ENCODE peak calls at places on chromosomes 6 and 20, in seven cellular contexts. L is Peyer's patch, E is fibroblast of villous mesenchyme, F is cardiac fibroblast, G is pancreas, W is nephron progenitor cell, B is breast epithelium. K is an unnamed sample.

GRCh38 chr6:106609699-106610098 is 19.6 kb downstream of the RTN4IP1 start:
- DNase-seq in F (no peak), G (no peak), L (no peak), B (no peak), W (no peak), E (no peak), K (no peak)

GRCh38 chr20:41716436-41716835 is 98.3 kb upstream of the CHD6 start:
- DNase-seq in L (no peak), W (no peak), G (no peak), B (no peak), E (no peak), F (no peak), K (no peak)

GRCh38 chr20:51028616-51029263 is 5.8 kb upstream of the KCNG1 start:
- DNase-seq in F (no peak), B (no peak), L (no peak), E (no peak), W (no peak), G (no peak), K (no peak)

GRCh38 chr6:18216411-18216810 is 47.9 kb downstream of the DEK start:
- DNase-seq in G (no peak), F (peak; percentile 23), L (no peak), E (peak; percentile 42), B (no peak), W (no peak), K (no peak)

GRCh38 chr20:434661-435419 is 26.7 kb downstream of the RBCK1 start:
- DNase-seq in L (no peak), F (no peak), W (no peak), E (no peak), G (no peak), B (no peak), K (no peak)

GRCh38 chr6:105482227-105482839 is 79.5 kb upstream of the PREP start:
- DNase-seq in B (no peak), E (peak; percentile 82), G (no peak), F (peak; percentile 78), L (no peak), W (no peak), K (peak; percentile 40)

GRCh38 chr20:43842126-43843020 is 72.3 kb upstream of the TOX2 start:
- DNase-seq in B (no peak), G (no peak), L (no peak), F (no peak), W (no peak), E (no peak), K (no peak)

GRCh38 chr6:164827537-164827936 is 481.9 kb downstream of the C6orf118 start:
- DNase-seq in B (no peak), W (no peak), G (no peak), E (no peak), F (no peak), L (no peak), K (no peak)

GRCh38 chr20:58550661-58551060 is 35.5 kb upstream of the APCDD1L start:
- DNase-seq in B (peak; percentile 51), E (peak; percentile 89), F (peak; percentile 52), G (no peak), W (no peak), L (no peak), K (no peak)

GRCh38 chr6:14540276-14540675 is 422.7 kb downstream of the CD83 start:
- DNase-seq in B (peak; percentile 73), F (peak; percentile 10), W (no peak), L (no peak), G (no peak), E (no peak), K (no peak)

GRCh38 chr20:63896136-63896890 is 1.4 kb downstream of the DNAJC5 start:
- DNase-seq in W (peak; percentile 26), F (peak; percentile 22), B (no peak), L (peak; percentile 77), G (peak; percentile 79), E (peak; percentile 46), K (no peak)

GRCh38 chr6:116536216-116536621 is 9.3 kb downstream of the TRAPPC3L start:
- DNase-seq in G (no peak), E (peak; percentile 73), L (no peak), B (no peak), F (peak; percentile 77), W (peak; percentile 15), K (no peak)

GRCh38 chr20:40692240-40693011 is 3.4 kb upstream of the MAFB start:
- DNase-seq in E (no peak), G (no peak), L (no peak), F (no peak), B (no peak), W (peak; percentile 41), K (no peak)

GRCh38 chr6:169695131-169695530 is 6.7 kb downstream of the WDR27 start:
- DNase-seq in F (no peak), E (no peak), B (no peak), W (no peak), L (no peak), G (no peak), K (no peak)

DNA sequence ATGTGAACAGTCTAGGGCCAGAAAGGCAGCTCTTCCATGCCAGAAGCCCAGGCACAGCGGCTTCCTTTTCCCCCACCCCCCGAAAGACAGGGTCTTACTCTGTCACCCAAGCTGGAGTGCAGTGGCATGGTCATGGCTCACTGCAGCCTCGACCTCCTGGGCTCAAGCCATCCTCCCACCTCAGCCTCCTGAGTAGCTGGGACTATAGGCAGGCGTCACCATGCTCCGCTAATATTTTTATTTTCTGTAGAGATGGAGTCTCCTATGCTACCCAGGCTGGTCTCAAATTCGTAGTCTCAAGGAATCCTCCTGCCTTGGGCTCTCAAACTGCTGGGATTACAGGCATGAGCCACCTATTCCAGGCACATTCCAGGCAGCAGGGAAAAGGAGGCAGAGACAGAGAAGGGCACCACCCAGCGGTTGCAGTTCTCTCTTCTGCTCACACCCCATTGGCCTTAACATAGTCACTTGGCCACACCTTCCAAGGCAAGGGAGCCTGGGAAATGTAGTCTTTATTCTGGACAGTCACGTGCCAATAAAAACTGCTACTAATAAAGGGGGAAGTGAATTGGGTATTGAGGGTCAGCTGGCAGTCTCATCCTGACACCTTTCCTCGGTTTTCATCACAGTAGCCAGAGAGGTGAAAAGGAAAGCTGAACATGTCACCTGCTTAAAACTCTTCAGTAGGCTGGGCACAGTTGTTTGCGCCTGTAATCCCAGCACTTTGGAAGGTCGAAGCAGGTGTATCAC is 205.9 kb downstream of the ZMYND8 start:
- DNase-seq in B (peak; percentile 63), F (peak; percentile 85), E (peak; percentile 79), G (no peak), L (peak; percentile 67), W (peak; percentile 73), K (no peak)
- TF ChIP-seq CTCF in B (peak; percentile 39), F (peak; percentile 84), E (peak; percentile 83), G (peak; percentile 15), L (peak; percentile 65), W (peak; percentile 57), K (peak; percentile 30)

GRCh38 chr20:18628330-18628941 is 40.6 kb downstream of the DTD1 start:
- DNase-seq in E (no peak), G (peak; percentile 39), B (peak; percentile 60), F (no peak), W (peak; percentile 37), L (peak; percentile 61), K (no peak)
- TF ChIP-seq CTCF in E (peak; percentile 57), G (peak; percentile 18), B (peak; percentile 38), F (peak; percentile 60), W (peak; percentile 51), L (peak; percentile 54), K (no peak)

GRCh38 chr6:2669067-2669710 is 81.5 kb downstream of the MYLK4 start:
- DNase-seq in B (no peak), E (no peak), L (no peak), W (no peak), F (peak; percentile 32), G (no peak), K (no peak)
- TF ChIP-seq CTCF in B (no peak), E (no peak), L (no peak), W (no peak), F (no peak), G (no peak), K (no peak)

GRCh38 chr6:64012351-64013060 is 376.9 kb downstream of the PHF3 start:
- DNase-seq in L (no peak), W (peak; percentile 13), B (no peak), G (no peak), F (peak; percentile 71), E (peak; percentile 82), K (no peak)
- TF ChIP-seq CTCF in L (peak; percentile 68), W (peak; percentile 66), B (no peak), G (no peak), F (peak; percentile 77), E (peak; percentile 98), K (no peak)

DNA sequence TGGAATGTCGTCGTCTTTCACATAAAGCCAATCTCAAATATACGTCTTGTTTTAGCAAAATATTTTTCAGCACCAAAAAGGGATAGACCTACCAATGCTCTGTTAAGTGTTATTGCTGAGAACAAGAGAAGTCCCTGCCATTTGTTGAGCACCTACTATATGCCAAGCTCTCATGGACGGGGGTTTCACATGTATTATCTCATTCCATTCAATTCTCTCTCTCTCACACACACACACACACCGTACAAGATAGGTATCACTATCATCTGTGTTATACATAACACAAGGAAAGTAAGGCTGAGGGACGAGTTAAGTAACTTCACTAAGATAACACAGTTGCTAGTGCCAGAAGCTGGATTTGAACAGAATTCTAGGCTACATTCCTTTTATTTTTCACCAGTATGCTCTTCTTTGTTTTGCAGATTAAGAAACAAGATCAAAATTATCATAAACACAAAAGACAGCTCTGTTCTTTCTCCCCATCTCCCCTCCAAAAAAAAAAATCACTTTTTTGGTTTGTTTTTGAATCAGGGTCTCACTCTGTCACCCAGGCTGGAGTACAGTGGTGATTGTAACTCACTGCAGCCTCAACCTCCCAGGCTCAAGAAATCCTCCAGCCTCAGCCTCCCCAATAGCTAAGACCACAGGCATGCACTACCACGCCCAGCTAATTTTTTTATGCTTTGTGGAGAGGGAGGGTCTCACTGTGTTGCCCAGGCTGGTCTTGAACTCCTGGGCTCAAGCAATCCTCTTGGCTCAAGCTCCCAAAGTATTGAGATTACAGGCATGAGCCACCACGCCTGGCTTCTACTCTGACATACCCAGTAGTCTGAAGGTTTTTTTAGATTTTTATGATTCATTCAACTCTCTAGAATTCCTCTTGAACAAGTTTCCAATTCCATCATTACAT is 1.0 kb upstream of the ARHGAP18 start:
- DNase-seq in L (no peak), E (no peak), F (no peak), G (no peak), B (no peak), W (no peak), K (no peak)
- TF ChIP-seq CTCF in L (no peak), E (no peak), F (no peak), G (no peak), B (no peak), W (no peak), K (no peak)

GRCh38 chr20:60057866-60058807 is 99.9 kb downstream of the CDH26 start:
- DNase-seq in W (peak; percentile 67), L (no peak), G (no peak), F (peak; percentile 13), E (peak; percentile 38), B (no peak), K (no peak)
- TF ChIP-seq CTCF in W (no peak), L (no peak), G (no peak), F (no peak), E (no peak), B (no peak), K (no peak)

DNA sequence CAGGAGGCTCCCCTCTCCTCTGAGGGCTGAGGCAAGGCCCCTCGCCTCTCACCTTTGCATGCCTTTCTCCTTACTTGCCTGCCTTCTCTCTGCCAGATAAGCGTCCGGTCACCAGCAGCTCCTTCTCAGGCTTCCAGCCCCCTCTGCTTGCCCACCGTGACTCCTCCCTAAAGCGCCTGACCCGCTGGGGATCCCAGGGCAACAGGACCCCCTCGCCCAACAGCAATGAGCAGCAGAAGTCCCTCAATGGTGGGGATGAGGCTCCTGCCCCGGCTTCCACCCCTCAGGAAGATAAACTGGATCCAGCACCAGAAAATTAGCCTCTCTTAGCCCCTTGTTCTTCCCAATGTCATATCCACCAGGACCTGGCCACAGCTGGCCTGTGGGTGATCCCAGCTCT is 21.3 kb upstream of the PPARD start:
- DNase-seq in E (no peak), B (no peak), W (no peak), G (no peak), F (no peak), L (no peak), K (no peak)
- TF ChIP-seq CTCF in E (no peak), B (no peak), W (no peak), G (no peak), F (no peak), L (no peak), K (no peak)

K was measured in mesothelial cell of epicardium.